ENCODE peak calls at places on chromosomes 13 and 19, in eight cellular contexts. K, C, F, D, M, B, T and J are unnamed samples. For H3K27me3, the result is how much of the 10 kb centered on the place peaks cover.

GRCh38 chr13:59391696-59392095 is 772.0 kb downstream of the DIAPH3 start:
- DNase-seq in K (peak), C (no peak), F (no peak), D (peak), M (peak), B (peak), T (peak), J (peak)

GRCh38 chr19:14835011-14835410 is at the start of the genes OR7A5 and OR7C1:
- DNase-seq in K (no peak), C (no peak), F (no peak), D (no peak), M (no peak), B (no peak), T (no peak), J (no peak)

GRCh38 chr19:56837004-56837403 is 3.5 kb downstream of the PEG3 start:
- DNase-seq in K (peak), C (no peak), F (no peak), D (peak), M (no peak), B (peak), T (no peak), J (no peak)

GRCh38 chr19:10424011-10424637 is 3.8 kb downstream of the PDE4A start:
- DNase-seq in K (peak), C (peak), F (peak), D (peak), M (peak), B (peak), T (peak), J (peak)

GRCh38 chr13:67829641-67830040 is 599.5 kb upstream of the PCDH9 start:
- DNase-seq in K (no peak), C (no peak), F (no peak), D (no peak), M (no peak), B (no peak), T (no peak), J (no peak)

GRCh38 chr13:25059166-25059565 is 36.8 kb upstream of the PABPC3 start:
- DNase-seq in K (no peak), C (no peak), F (no peak), D (no peak), M (no peak), B (no peak), T (no peak), J (no peak)

GRCh38 chr13:101799196-101799595 is 346.7 kb downstream of the ITGBL1 start:
- DNase-seq in K (no peak), C (no peak), F (no peak), D (no peak), M (no peak), B (no peak), T (no peak), J (no peak)

GRCh38 chr19:35717665-35718344 is at the start of gene KMT2B:
- DNase-seq in K (no peak), C (no peak), F (no peak), D (peak), M (peak), B (no peak), T (no peak), J (no peak)

GRCh38 chr19:42857544-42857867 is 22.0 kb downstream of the PSG1 start:
- DNase-seq in K (no peak), C (no peak), F (no peak), D (no peak), M (no peak), B (no peak), T (no peak), J (no peak)
- TF ChIP-seq CTCF in K (no peak), C (no peak), F (no peak), D (no peak), M (no peak), B (no peak), T (no peak), J (no peak)

GRCh38 chr19:38649305-38650179 is 2.1 kb downstream of the ACTN4 start:
- DNase-seq in K (peak), C (no peak), F (no peak), D (peak), M (peak), B (peak), T (no peak), J (peak)
- TF ChIP-seq POLR2A in K (no peak), C (no peak), F (no peak), D (no peak), M (peak), B (peak), T (no peak), J (peak)

DNA sequence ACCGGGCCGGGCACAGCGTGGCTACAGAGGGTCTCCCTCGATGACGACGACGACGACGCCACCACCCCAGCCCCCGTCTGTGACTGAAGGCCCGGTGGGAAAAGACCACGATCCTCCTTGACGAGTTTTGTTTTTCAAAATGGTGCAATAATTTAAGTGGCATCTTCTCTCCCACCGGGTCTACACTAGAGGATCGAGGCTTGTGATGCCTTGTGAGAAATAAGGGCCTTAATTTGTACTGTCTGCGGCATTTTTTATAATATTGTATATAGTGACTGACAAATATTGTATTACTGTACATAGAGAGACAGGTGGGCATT is 2.5 kb downstream of the KLF2 start:
- DNase-seq in K (no peak), C (no peak), F (no peak), D (no peak), M (no peak), B (no peak), T (no peak), J (no peak)
- H3K27me3 ChIP-seq in K (under half), C (under half), F (under half), D (under half), M (under half), B (under half), T (under half), J (under half)

DNA sequence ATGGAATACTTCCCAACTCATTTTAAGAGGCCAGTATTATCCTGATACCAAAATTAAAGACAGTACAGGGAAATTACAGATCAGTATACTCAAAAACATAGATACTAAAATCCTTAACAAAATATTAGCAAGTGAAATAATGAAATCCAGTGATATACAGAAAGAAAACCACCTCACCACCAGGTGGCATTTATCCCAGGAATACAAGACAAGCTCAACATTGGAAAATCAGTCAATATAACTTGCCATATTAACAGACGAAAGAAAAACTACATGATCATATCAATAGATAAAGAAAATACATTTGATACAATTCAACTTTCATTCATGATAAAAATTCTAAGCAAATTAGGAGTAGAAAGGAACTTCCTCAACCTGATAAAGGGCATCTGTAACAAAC is 6.7 kb upstream of the GNA15 start:
- DNase-seq in K (no peak), C (no peak), F (no peak), D (no peak), M (no peak), B (no peak), T (peak), J (no peak)
- TF ChIP-seq CTCF in K (peak), C (peak), F (peak), D (peak), M (peak), B (peak), T (peak), J (peak)

DNA sequence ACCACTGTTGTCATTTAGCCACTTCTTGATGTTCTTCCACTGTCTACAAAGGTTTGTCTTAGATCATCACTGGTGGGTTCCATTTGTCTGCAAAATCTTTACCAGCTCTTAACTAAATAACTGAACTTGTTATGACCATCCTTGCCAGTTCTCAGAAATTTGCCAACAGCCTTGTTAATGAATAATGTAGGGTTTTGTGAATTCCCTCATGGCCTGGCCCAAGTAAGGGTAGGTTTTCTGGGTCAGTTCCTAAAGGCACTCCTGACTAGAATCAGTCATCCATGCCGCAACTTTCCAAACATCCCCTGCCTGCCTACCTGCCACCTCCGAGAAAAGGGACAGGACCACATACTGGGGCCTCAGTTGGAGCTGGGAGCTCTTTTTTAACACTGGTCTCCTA is 4.0 kb downstream of the COL4A1 start:
- DNase-seq in K (no peak), C (no peak), F (no peak), D (no peak), M (no peak), B (peak), T (no peak), J (no peak)
- TF ChIP-seq POLR2A in K (no peak), C (no peak), F (no peak), D (no peak), M (no peak), B (no peak), T (no peak), J (no peak)